ENCODE peak calls at places on chromosomes 5 and 9, in five cellular contexts. One of them, this sample, is unnamed.

GRCh38 chr9:37121881-37122280 is 1.5 kb downstream of the ZCCHC7 start:
- DNase-seq in WTC11: no peak
- DNase-seq in activated T-helper 9 cell treated with anti-CD3 and anti-CD28 coated beads, Interleukin-2, amount 50 U/mL, for 16 hours: no peak
- DNase-seq in amygdala: no peak
- DNase-seq in OCI-M1: no peak
- DNase-seq in this sample: no peak

GRCh38 chr9:69555802-69556201 is 116.4 kb downstream of the APBA1 start:
- DNase-seq in WTC11: no peak
- DNase-seq in activated T-helper 9 cell treated with anti-CD3 and anti-CD28 coated beads, Interleukin-2, amount 50 U/mL, for 16 hours: no peak
- DNase-seq in amygdala: no peak
- DNase-seq in OCI-M1: no peak
- DNase-seq in this sample: no peak

GRCh38 chr5:139251695-139252288 is 41.7 kb upstream of the MATR3 start:
- DNase-seq in WTC11: no peak
- DNase-seq in activated T-helper 9 cell treated with anti-CD3 and anti-CD28 coated beads, Interleukin-2, amount 50 U/mL, for 16 hours: no peak
- DNase-seq in amygdala: no peak
- DNase-seq in OCI-M1: no peak
- DNase-seq in this sample: no peak

GRCh38 chr5:144230806-144231205 is 60.1 kb downstream of the KCTD16 start:
- DNase-seq in WTC11: no peak
- DNase-seq in activated T-helper 9 cell treated with anti-CD3 and anti-CD28 coated beads, Interleukin-2, amount 50 U/mL, for 16 hours: no peak
- DNase-seq in amygdala: no peak
- DNase-seq in OCI-M1: no peak
- DNase-seq in this sample: no peak

GRCh38 chr5:166127766-166128565 is 2163.5 kb upstream of the WWC1 start:
- DNase-seq in WTC11: no peak
- DNase-seq in activated T-helper 9 cell treated with anti-CD3 and anti-CD28 coated beads, Interleukin-2, amount 50 U/mL, for 16 hours: no peak
- DNase-seq in amygdala: no peak
- DNase-seq in OCI-M1: no peak
- DNase-seq in this sample: no peak

GRCh38 chr5:180142008-180142803 is 66.8 kb downstream of the RASGEF1C start:
- DNase-seq in WTC11: no peak
- DNase-seq in activated T-helper 9 cell treated with anti-CD3 and anti-CD28 coated beads, Interleukin-2, amount 50 U/mL, for 16 hours: no peak
- DNase-seq in amygdala: no peak
- DNase-seq in OCI-M1: no peak
- DNase-seq in this sample: no peak

GRCh38 chr9:33161011-33161588 is 6.0 kb downstream of the B4GALT1 start:
- DNase-seq in WTC11: no peak
- DNase-seq in activated T-helper 9 cell treated with anti-CD3 and anti-CD28 coated beads, Interleukin-2, amount 50 U/mL, for 16 hours: peak
- DNase-seq in amygdala: no peak
- DNase-seq in OCI-M1: peak
- DNase-seq in this sample: no peak

GRCh38 chr5:172004824-172005237 is 1.6 kb downstream of the FBXW11 start:
- DNase-seq in WTC11: no peak
- DNase-seq in activated T-helper 9 cell treated with anti-CD3 and anti-CD28 coated beads, Interleukin-2, amount 50 U/mL, for 16 hours: no peak
- DNase-seq in amygdala: no peak
- DNase-seq in OCI-M1: peak
- DNase-seq in this sample: no peak

GRCh38 chr5:90096415-90097081 is 313.0 kb downstream of the CETN3 start:
- DNase-seq in WTC11: no peak
- DNase-seq in activated T-helper 9 cell treated with anti-CD3 and anti-CD28 coated beads, Interleukin-2, amount 50 U/mL, for 16 hours: no peak
- DNase-seq in amygdala: no peak
- DNase-seq in OCI-M1: peak
- DNase-seq in this sample: no peak

GRCh38 chr5:92552206-92553160 is 1028.5 kb downstream of the NR2F1-AS1 start:
- DNase-seq in WTC11: no peak
- DNase-seq in activated T-helper 9 cell treated with anti-CD3 and anti-CD28 coated beads, Interleukin-2, amount 50 U/mL, for 16 hours: no peak
- DNase-seq in amygdala: no peak
- DNase-seq in OCI-M1: peak
- DNase-seq in this sample: no peak

This sample was measured in C1 segment of cervical spinal cord.